ENCODE peak calls at places on chromosomes 3 and 15, in seven cellular contexts. One of them, this sample, is unnamed.

GRCh38 chr3:129664040-129664646 is 57.7 kb upstream of the PLXND1 start:
- DNase-seq in heart left ventricle: no peak
- DNase-seq in neural crest cell: no peak
- DNase-seq in foreskin fibroblast: no peak
- DNase-seq in body of pancreas: no peak
- DNase-seq in GM12865: no peak
- DNase-seq in mesothelial cell of epicardium: no peak
- DNase-seq in this sample: no peak

GRCh38 chr3:154224366-154224765 is 99.9 kb downstream of the DHX36 start:
- DNase-seq in heart left ventricle: no peak
- DNase-seq in neural crest cell: no peak
- DNase-seq in foreskin fibroblast: no peak
- DNase-seq in body of pancreas: no peak
- DNase-seq in GM12865: no peak
- DNase-seq in mesothelial cell of epicardium: no peak
- DNase-seq in this sample: no peak

GRCh38 chr3:47323431-47324277 is 40.9 kb downstream of the KLHL18 start:
- DNase-seq in heart left ventricle: no peak
- DNase-seq in neural crest cell: no peak
- DNase-seq in foreskin fibroblast: no peak
- DNase-seq in body of pancreas: no peak
- DNase-seq in GM12865: no peak
- DNase-seq in mesothelial cell of epicardium: no peak
- DNase-seq in this sample: no peak

GRCh38 chr3:162770556-162770955 is 1273.9 kb downstream of the OTOL1 start:
- DNase-seq in heart left ventricle: no peak
- DNase-seq in neural crest cell: no peak
- DNase-seq in foreskin fibroblast: no peak
- DNase-seq in body of pancreas: no peak
- DNase-seq in GM12865: no peak
- DNase-seq in mesothelial cell of epicardium: no peak
- DNase-seq in this sample: no peak

GRCh38 chr15:77282333-77282732 is 137.6 kb downstream of the PEAK1 start:
- DNase-seq in heart left ventricle: peak
- DNase-seq in neural crest cell: no peak
- DNase-seq in foreskin fibroblast: peak
- DNase-seq in body of pancreas: no peak
- DNase-seq in GM12865: no peak
- DNase-seq in mesothelial cell of epicardium: no peak
- DNase-seq in this sample: no peak

GRCh38 chr15:70039917-70040316 is 57.8 kb downstream of the TLE3 start:
- DNase-seq in heart left ventricle: no peak
- DNase-seq in neural crest cell: no peak
- DNase-seq in foreskin fibroblast: no peak
- DNase-seq in body of pancreas: no peak
- DNase-seq in GM12865: peak
- DNase-seq in mesothelial cell of epicardium: no peak
- DNase-seq in this sample: no peak

GRCh38 chr3:52790337-52790736 is 4.3 kb upstream of the ITIH3 start:
- DNase-seq in heart left ventricle: no peak
- DNase-seq in neural crest cell: no peak
- DNase-seq in foreskin fibroblast: no peak
- DNase-seq in body of pancreas: no peak
- DNase-seq in GM12865: no peak
- DNase-seq in mesothelial cell of epicardium: no peak
- DNase-seq in this sample: no peak

GRCh38 chr3:8413337-8413926 is 88.2 kb upstream of the LMCD1 start:
- DNase-seq in heart left ventricle: no peak
- DNase-seq in neural crest cell: no peak
- DNase-seq in foreskin fibroblast: no peak
- DNase-seq in body of pancreas: no peak
- DNase-seq in GM12865: no peak
- DNase-seq in mesothelial cell of epicardium: no peak
- DNase-seq in this sample: no peak

GRCh38 chr3:113744941-113745272 is 1.1 kb downstream of the NAA50 start:
- DNase-seq in heart left ventricle: no peak
- DNase-seq in neural crest cell: no peak
- DNase-seq in foreskin fibroblast: no peak
- DNase-seq in body of pancreas: no peak
- DNase-seq in GM12865: no peak
- DNase-seq in mesothelial cell of epicardium: no peak
- DNase-seq in this sample: no peak
- TF ChIP-seq CTCF in heart left ventricle: no peak
- TF ChIP-seq CTCF in neural crest cell: no peak
- TF ChIP-seq CTCF in foreskin fibroblast: no peak
- TF ChIP-seq CTCF in body of pancreas: no peak
- TF ChIP-seq CTCF in GM12865: no peak
- TF ChIP-seq CTCF in mesothelial cell of epicardium: no peak
- TF ChIP-seq CTCF in this sample: no peak

GRCh38 chr15:25863968-25864580 is 947 bp upstream of the ATP10A start:
- DNase-seq in heart left ventricle: no peak
- DNase-seq in neural crest cell: no peak
- DNase-seq in foreskin fibroblast: no peak
- DNase-seq in body of pancreas: no peak
- DNase-seq in GM12865: no peak
- DNase-seq in mesothelial cell of epicardium: no peak
- DNase-seq in this sample: no peak

GRCh38 chr15:25862469-25863066 is 559 bp downstream of the ATP10A start:
- DNase-seq in heart left ventricle: no peak
- DNase-seq in neural crest cell: no peak
- DNase-seq in foreskin fibroblast: no peak
- DNase-seq in body of pancreas: no peak
- DNase-seq in GM12865: no peak
- DNase-seq in mesothelial cell of epicardium: no peak
- DNase-seq in this sample: no peak

GRCh38 chr15:25864966-25865365 is 1.8 kb upstream of the ATP10A start:
- DNase-seq in heart left ventricle: no peak
- DNase-seq in neural crest cell: no peak
- DNase-seq in foreskin fibroblast: no peak
- DNase-seq in body of pancreas: no peak
- DNase-seq in GM12865: no peak
- DNase-seq in mesothelial cell of epicardium: no peak
- DNase-seq in this sample: no peak

GRCh38 chr15:25862087-25862468 is 1.0 kb downstream of the ATP10A start:
- DNase-seq in heart left ventricle: no peak
- DNase-seq in neural crest cell: no peak
- DNase-seq in foreskin fibroblast: no peak
- DNase-seq in body of pancreas: no peak
- DNase-seq in GM12865: no peak
- DNase-seq in mesothelial cell of epicardium: no peak
- DNase-seq in this sample: no peak

GRCh38 chr15:25863067-25863967 is at the start of gene ATP10A:
- DNase-seq in heart left ventricle: peak
- DNase-seq in neural crest cell: peak
- DNase-seq in foreskin fibroblast: peak
- DNase-seq in body of pancreas: no peak
- DNase-seq in GM12865: no peak
- DNase-seq in mesothelial cell of epicardium: no peak
- DNase-seq in this sample: no peak
- TF ChIP-seq CTCF in heart left ventricle: no peak
- TF ChIP-seq CTCF in neural crest cell: no peak
- TF ChIP-seq CTCF in foreskin fibroblast: no peak
- TF ChIP-seq CTCF in body of pancreas: no peak
- TF ChIP-seq CTCF in GM12865: no peak
- TF ChIP-seq CTCF in mesothelial cell of epicardium: no peak
- TF ChIP-seq CTCF in this sample: no peak

GRCh38 chr3:172604895-172605646 is 81.8 kb upstream of the TNFSF10 start:
- DNase-seq in heart left ventricle: no peak
- DNase-seq in neural crest cell: no peak
- DNase-seq in foreskin fibroblast: no peak
- DNase-seq in body of pancreas: no peak
- DNase-seq in GM12865: no peak
- DNase-seq in mesothelial cell of epicardium: no peak
- DNase-seq in this sample: no peak
- TF ChIP-seq CTCF in heart left ventricle: no peak
- TF ChIP-seq CTCF in neural crest cell: no peak
- TF ChIP-seq CTCF in foreskin fibroblast: no peak
- TF ChIP-seq CTCF in body of pancreas: no peak
- TF ChIP-seq CTCF in GM12865: no peak
- TF ChIP-seq CTCF in mesothelial cell of epicardium: no peak
- TF ChIP-seq CTCF in this sample: no peak

GRCh38 chr15:79003896-79004295 is 59.0 kb upstream of the CTSH start:
- DNase-seq in heart left ventricle: no peak
- DNase-seq in neural crest cell: no peak
- DNase-seq in foreskin fibroblast: no peak
- DNase-seq in body of pancreas: no peak
- DNase-seq in GM12865: no peak
- DNase-seq in mesothelial cell of epicardium: no peak
- DNase-seq in this sample: no peak

GRCh38 chr15:79004336-79004735 is 59.5 kb upstream of the CTSH start:
- DNase-seq in heart left ventricle: no peak
- DNase-seq in neural crest cell: no peak
- DNase-seq in foreskin fibroblast: peak
- DNase-seq in body of pancreas: no peak
- DNase-seq in GM12865: peak
- DNase-seq in mesothelial cell of epicardium: no peak
- DNase-seq in this sample: no peak

GRCh38 chr15:79003301-79003700 is 58.5 kb upstream of the CTSH start:
- DNase-seq in heart left ventricle: no peak
- DNase-seq in neural crest cell: no peak
- DNase-seq in foreskin fibroblast: no peak
- DNase-seq in body of pancreas: no peak
- DNase-seq in GM12865: no peak
- DNase-seq in mesothelial cell of epicardium: no peak
- DNase-seq in this sample: no peak

GRCh38 chr15:79006071-79006470 is 61.2 kb upstream of the CTSH start:
- DNase-seq in heart left ventricle: no peak
- DNase-seq in neural crest cell: no peak
- DNase-seq in foreskin fibroblast: no peak
- DNase-seq in body of pancreas: no peak
- DNase-seq in GM12865: no peak
- DNase-seq in mesothelial cell of epicardium: no peak
- DNase-seq in this sample: no peak

GRCh38 chr15:79002631-79003030 is 57.8 kb upstream of the CTSH start:
- DNase-seq in heart left ventricle: no peak
- DNase-seq in neural crest cell: no peak
- DNase-seq in foreskin fibroblast: peak
- DNase-seq in body of pancreas: no peak
- DNase-seq in GM12865: no peak
- DNase-seq in mesothelial cell of epicardium: no peak
- DNase-seq in this sample: no peak
- TF ChIP-seq CTCF in heart left ventricle: no peak
- TF ChIP-seq CTCF in neural crest cell: no peak
- TF ChIP-seq CTCF in foreskin fibroblast: no peak
- TF ChIP-seq CTCF in body of pancreas: no peak
- TF ChIP-seq CTCF in GM12865: no peak
- TF ChIP-seq CTCF in mesothelial cell of epicardium: no peak
- TF ChIP-seq CTCF in this sample: no peak